ENCODE peak calls at places on chromosomes 4 and X, in eight cellular contexts. F is upper lobe of left lung, I is K562, B is SK-N-SH, T is A549, J is stomach, V is HepG2, Y is transverse colon. U is an unnamed sample.

GRCh38 chr4:185535818-185536729 is 767 bp upstream of the PDLIM3 start:
- DNase-seq in J (no peak), Y (peak), B (peak), I (no peak), V (no peak), T (no peak), F (no peak), U (no peak)

GRCh38 chr4:77538144-77538543 is 67.5 kb upstream of the CXCL13 start:
- DNase-seq in F (no peak), I (no peak), J (no peak), T (peak), V (no peak), Y (no peak), B (no peak), U (no peak)

GRCh38 chr4:143643399-143643798 is 57.1 kb downstream of the FREM3 start:
- DNase-seq in Y (no peak), V (no peak), T (no peak), B (no peak), F (no peak), J (no peak), I (no peak), U (no peak)

GRCh38 chr4:25650271-25650670 is 5.4 kb upstream of the SLC34A2 start:
- DNase-seq in Y (no peak), T (no peak), J (no peak), V (no peak), I (no peak), B (no peak), F (no peak), U (no peak)

GRCh38 chr4:152992027-152992426 is 55.9 kb downstream of the FHDC1 start:
- DNase-seq in F (peak), V (no peak), B (no peak), T (no peak), J (peak), I (no peak), Y (peak), U (no peak)

GRCh38 chr4:946103-946450 is 13.8 kb downstream of the TMEM175 start:
- DNase-seq in J (no peak), Y (no peak), B (no peak), I (no peak), T (no peak), F (no peak), V (no peak), U (no peak)

GRCh38 chr4:36273276-36273675 is 8.1 kb upstream of the DTHD1 start:
- DNase-seq in I (no peak), B (no peak), T (no peak), Y (no peak), V (no peak), J (no peak), F (no peak), U (no peak)

GRCh38 chr4:140103676-140104075 is 50.3 kb downstream of the MAML3 start:
- DNase-seq in Y (no peak), J (no peak), B (no peak), T (peak), V (no peak), I (no peak), F (no peak), U (no peak)

GRCh38 chr4:93828830-93829530 is 427 bp downstream of the ATOH1 start:
- DNase-seq in Y (peak), I (no peak), T (no peak), B (peak), F (no peak), V (no peak), J (no peak), U (no peak)

GRCh38 chrX:74535211-74535621 is 79.2 kb downstream of the RLIM start:
- DNase-seq in V (peak), Y (peak), T (peak), I (peak), F (peak), B (peak), J (no peak), U (peak)

GRCh38 chr4:39464886-39465501 is 6.1 kb downstream of the LIAS start:
- DNase-seq in V (no peak), J (no peak), T (peak), F (no peak), B (peak), I (peak), Y (no peak), U (no peak)

GRCh38 chr4:141731481-141731880 is 95.1 kb downstream of the IL15 start:
- DNase-seq in T (no peak), V (no peak), J (no peak), Y (no peak), I (no peak), F (no peak), B (no peak), U (no peak)

GRCh38 chr4:105613326-105613725 is 60.9 kb downstream of the ARHGEF38 start:
- DNase-seq in I (no peak), B (no peak), J (peak), Y (no peak), T (no peak), F (peak), V (no peak), U (no peak)

GRCh38 chrX:115452256-115452655 is 108.7 kb upstream of the PLS3 start:
- DNase-seq in I (no peak), T (no peak), J (no peak), V (no peak), Y (no peak), B (no peak), F (no peak), U (no peak)

GRCh38 chr4:791866-792630 is 33.9 kb downstream of the CPLX1 start:
- DNase-seq in F (no peak), T (no peak), V (no peak), B (no peak), I (peak), Y (peak), J (peak), U (no peak)

GRCh38 chrX:43618376-43619205 is 37.5 kb upstream of the MAOA start:
- DNase-seq in T (no peak), F (no peak), I (no peak), Y (peak), J (no peak), B (no peak), V (peak), U (no peak)

GRCh38 chr4:55733874-55734437 is 85.6 kb upstream of the EXOC1L start:
- DNase-seq in F (peak), J (peak), I (peak), V (peak), Y (peak), B (peak), T (peak), U (peak)
- TF ChIP-seq EP300 in F (no peak), J (no peak), I (no peak), V (no peak), Y (no peak), B (no peak), T (no peak), U (no peak)

DNA sequence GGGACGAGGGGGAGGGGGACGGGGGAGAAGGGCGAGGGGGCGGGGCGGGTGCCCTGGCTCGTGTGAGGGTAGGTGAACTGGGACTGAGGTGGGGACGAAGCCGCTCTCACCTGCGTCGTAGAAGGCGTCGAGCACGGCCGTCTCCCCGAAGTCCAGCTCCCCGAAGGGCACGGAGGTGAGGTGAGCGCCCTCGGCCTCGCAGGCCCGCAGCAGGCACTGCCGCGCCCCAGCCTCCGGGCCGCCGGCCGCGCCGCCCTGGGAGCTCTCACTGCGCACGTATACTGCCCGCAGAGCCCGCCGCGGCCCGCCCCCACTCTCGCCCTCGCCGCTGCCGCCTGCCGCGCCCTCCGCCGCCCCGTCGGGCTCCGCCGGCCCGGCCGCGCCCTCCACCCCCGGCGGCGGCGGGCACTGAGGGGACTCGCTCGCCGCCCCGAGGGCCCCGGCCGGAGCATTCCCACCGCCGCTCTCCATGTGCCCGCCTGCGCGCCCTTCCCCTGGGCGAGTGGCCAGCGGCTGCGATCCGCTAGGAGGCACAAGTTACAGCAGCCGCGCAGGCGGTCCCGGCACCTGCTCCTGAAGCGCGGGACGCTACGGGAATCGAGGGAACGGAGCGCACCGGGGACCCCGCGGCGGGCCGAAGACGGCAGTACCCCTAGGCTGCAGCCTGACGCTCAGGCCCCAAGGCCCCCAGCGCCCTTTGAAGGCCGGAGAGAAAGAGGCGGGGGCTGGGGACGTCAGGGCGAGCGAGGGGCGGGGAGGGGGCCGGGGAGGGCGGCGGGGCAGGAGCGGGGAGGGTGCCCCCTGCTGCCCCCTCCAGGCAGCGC is at the start of gene MAP3K15:
- DNase-seq in V (peak), Y (peak), B (peak), I (peak), F (peak), J (peak), T (peak), U (no peak)
- H3K4me3 ChIP-seq in V (peak), Y (peak), B (no peak), I (no peak), F (peak), J (peak), T (peak), U (peak)

GRCh38 chr4:62928483-62928882 is 1480.8 kb downstream of the TECRL start:
- DNase-seq in V (no peak), J (no peak), B (no peak), T (no peak), I (no peak), Y (no peak), F (no peak), U (no peak)
- TF ChIP-seq CTCF in V (no peak), J (no peak), B (no peak), T (no peak), I (no peak), Y (no peak), F (no peak), U (no peak)

DNA sequence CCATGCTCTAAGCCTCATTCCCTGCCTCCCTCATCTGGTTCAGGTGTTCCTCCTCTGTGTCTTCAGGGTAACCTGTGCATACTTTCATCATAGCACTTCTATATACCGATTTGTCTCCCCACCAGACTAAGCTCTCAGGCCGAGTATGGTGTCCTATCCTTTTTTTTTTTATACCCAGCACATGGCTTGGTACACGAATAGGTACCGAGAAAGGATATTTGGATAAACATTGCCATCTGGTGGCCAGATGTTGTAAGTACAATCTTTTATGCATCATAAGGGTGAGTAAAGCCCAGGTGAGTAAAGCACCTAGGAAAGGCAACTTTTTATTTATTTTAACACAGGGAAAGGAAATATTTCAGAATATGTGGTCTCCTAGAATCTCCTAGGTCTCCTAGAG is 68.4 kb downstream of the MID2 start:
- DNase-seq in T (peak), Y (no peak), B (peak), F (no peak), J (no peak), V (peak), I (peak), U (peak)
- TF ChIP-seq EP300 in T (no peak), Y (no peak), B (no peak), F (no peak), J (no peak), V (no peak), I (no peak), U (no peak)